ENCODE peak calls at places on chromosome 20, in five cellular contexts. H is tibial nerve; T is CD8-positive, alpha-beta memory T cell; K is pancreas; L is K562. Y is an unnamed sample.

GRCh38 chr20:25481235-25481917 is 73.9 kb downstream of the GINS1 start:
- DNase-seq in T (no peak), K (no peak), L (no peak), H (no peak), Y (no peak)

GRCh38 chr20:43716757-43717615 is 9.8 kb downstream of the GTSF1L start:
- DNase-seq in L (no peak), H (no peak), K (no peak), T (no peak), Y (no peak)

GRCh38 chr20:38604873-38605303 is 3.3 kb downstream of the ARHGAP40 start:
- DNase-seq in H (no peak), K (no peak), T (no peak), L (no peak), Y (no peak)

GRCh38 chr20:38167851-38168760 is 3.0 kb upstream of the TGM2 start:
- DNase-seq in L (no peak), H (peak; percentile 30), K (no peak), T (no peak), Y (no peak)

GRCh38 chr20:34312024-34312460 is 8.9 kb upstream of the AHCY start:
- DNase-seq in H (no peak), L (no peak), T (no peak), K (no peak), Y (peak; percentile 31)

GRCh38 chr20:45154183-45154582 is 20.5 kb upstream of the PI3 start:
- DNase-seq in L (no peak), T (no peak), K (no peak), H (no peak), Y (no peak)

GRCh38 chr20:36281785-36282380 is 24.3 kb upstream of the DLGAP4 start:
- DNase-seq in K (no peak), L (no peak), T (no peak), H (no peak), Y (no peak)

GRCh38 chr20:41030536-41031242 is 2.1 kb downstream of the TOP1 start:
- DNase-seq in L (peak; percentile 33), H (peak; percentile 21), K (no peak), T (no peak), Y (peak; percentile 46)

GRCh38 chr20:23231561-23232218 is 118.9 kb upstream of the NXT1 start:
- DNase-seq in H (no peak), T (no peak), L (no peak), K (no peak), Y (no peak)

GRCh38 chr20:10832146-10832545 is 158.3 kb upstream of the JAG1 start:
- DNase-seq in H (no peak), L (no peak), T (no peak), K (no peak), Y (no peak)

GRCh38 chr20:42267793-42268381 is 649.7 kb upstream of the CHD6 start:
- DNase-seq in K (no peak), H (no peak), L (no peak), T (no peak), Y (no peak)

GRCh38 chr20:33125983-33126382 is 42.0 kb upstream of the BPIFA2 start:
- DNase-seq in T (no peak), H (no peak), K (no peak), L (no peak), Y (no peak)

GRCh38 chr20:45833883-45834796 is 541 bp downstream of the SNX21 start:
- DNase-seq in T (peak; percentile 48), L (no peak), H (peak; percentile 61), K (peak; percentile 55), Y (peak; percentile 51)

GRCh38 chr20:22055981-22056380 is 350.5 kb downstream of the PAX1 start:
- DNase-seq in H (no peak), L (no peak), T (no peak), K (no peak), Y (no peak)

GRCh38 chr20:3734111-3734843 is 1.8 kb downstream of the HSPA12B start:
- DNase-seq in H (peak; percentile 32), T (no peak), L (no peak), K (no peak), Y (peak; percentile 53)
- H3K4me1 ChIP-seq in H (no peaks in the 10 kb centered on the region), T (no peaks in the 10 kb centered on the region), L (peaks cover 14% of the 10 kb centered on the region), K (no peaks in the 10 kb centered on the region), Y (no peaks in the 10 kb centered on the region)

GRCh38 chr20:50856475-50857041 is 61.7 kb downstream of the BCAS4 start:
- DNase-seq in L (no peak), K (no peak), T (no peak), H (no peak), Y (no peak)

GRCh38 chr20:50861012-50861411 is 66.2 kb downstream of the BCAS4 start:
- DNase-seq in L (no peak), H (no peak), K (no peak), T (no peak), Y (no peak)

GRCh38 chr20:50859161-50859560 is 64.3 kb downstream of the BCAS4 start:
- DNase-seq in H (no peak), K (no peak), T (no peak), L (no peak), Y (no peak)

GRCh38 chr20:50857348-50857747 is 62.5 kb downstream of the BCAS4 start:
- DNase-seq in K (no peak), H (no peak), T (no peak), L (no peak), Y (no peak)

DNA sequence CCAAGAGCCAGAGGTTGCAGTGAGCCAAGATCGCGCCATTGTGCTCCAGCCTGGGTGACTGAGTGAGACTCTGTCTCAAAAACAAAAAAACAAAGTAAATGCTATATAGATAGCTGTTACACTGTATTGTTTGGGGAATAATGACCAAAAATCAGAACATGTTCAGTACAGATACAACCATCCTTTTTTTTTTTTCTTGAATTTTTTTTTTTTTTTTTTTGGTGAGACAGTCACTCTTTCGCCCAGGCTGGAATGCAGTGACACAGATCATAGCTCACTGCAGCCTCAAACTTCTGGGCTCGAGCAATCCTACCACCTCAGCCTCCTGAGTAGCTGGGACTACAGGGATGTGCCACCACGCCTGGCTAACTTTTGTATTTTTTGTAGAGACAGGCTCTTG is 63.7 kb downstream of the BCAS4 start:
- DNase-seq in K (no peak), H (no peak), L (no peak), T (no peak), Y (no peak)
- H3K4me3 ChIP-seq in K (no peak overlapping the region), H (no peak overlapping the region), L (no peak overlapping the region), T (no peak overlapping the region), Y (no peak overlapping the region)

GRCh38 chr20:1373614-1374013 is 19.2 kb downstream of the FKBP1A start:
- DNase-seq in L (no peak), K (no peak), H (no peak), T (no peak), Y (no peak)

GRCh38 chr20:1371235-1371782 is 21.5 kb downstream of the FKBP1A start:
- DNase-seq in T (no peak), K (no peak), L (no peak), H (no peak), Y (no peak)

GRCh38 chr20:1373036-1373435 is 19.8 kb downstream of the FKBP1A start:
- DNase-seq in H (no peak), K (no peak), L (no peak), T (no peak), Y (no peak)

GRCh38 chr20:1370548-1371110 is 22.2 kb downstream of the FKBP1A start:
- DNase-seq in H (peak; percentile 36), L (no peak), T (no peak), K (no peak), Y (no peak)

GRCh38 chr20:1371830-1372539 is 20.9 kb downstream of the FKBP1A start:
- DNase-seq in H (no peak), T (no peak), L (no peak), K (no peak), Y (no peak)
- H3K4me1 ChIP-seq in H (peaks cover 3% of the 10 kb centered on the region), T (peaks cover 9% of the 10 kb centered on the region), L (no peaks in the 10 kb centered on the region), K (peaks cover 1% of the 10 kb centered on the region), Y (peaks cover 3% of the 10 kb centered on the region)

DNA sequence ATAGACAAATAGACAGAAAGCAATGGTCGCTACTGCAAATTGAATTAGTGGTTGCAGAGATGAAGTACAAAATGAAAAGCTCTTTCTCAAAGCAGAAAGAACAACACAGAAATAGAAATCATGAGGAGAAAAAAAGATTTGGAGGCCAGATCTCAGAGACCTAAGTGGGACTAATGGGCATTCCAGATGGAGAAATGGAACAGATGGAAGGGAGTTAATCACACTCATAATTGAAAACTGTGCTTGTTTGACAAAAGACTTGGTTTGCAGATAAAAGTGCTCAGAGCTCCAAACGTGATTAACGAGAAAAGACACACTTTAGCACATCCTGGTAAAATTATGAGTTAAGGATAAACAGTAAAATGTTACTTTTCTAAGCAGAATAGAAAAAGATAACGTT is 58.1 kb upstream of the SNRPB2 start:
- DNase-seq in L (no peak), H (no peak), T (no peak), K (no peak), Y (no peak)
- H3K4me3 ChIP-seq in L (no peak overlapping the region), H (no peak overlapping the region), T (no peak overlapping the region), K (no peak overlapping the region), Y (no peak overlapping the region)

DNA sequence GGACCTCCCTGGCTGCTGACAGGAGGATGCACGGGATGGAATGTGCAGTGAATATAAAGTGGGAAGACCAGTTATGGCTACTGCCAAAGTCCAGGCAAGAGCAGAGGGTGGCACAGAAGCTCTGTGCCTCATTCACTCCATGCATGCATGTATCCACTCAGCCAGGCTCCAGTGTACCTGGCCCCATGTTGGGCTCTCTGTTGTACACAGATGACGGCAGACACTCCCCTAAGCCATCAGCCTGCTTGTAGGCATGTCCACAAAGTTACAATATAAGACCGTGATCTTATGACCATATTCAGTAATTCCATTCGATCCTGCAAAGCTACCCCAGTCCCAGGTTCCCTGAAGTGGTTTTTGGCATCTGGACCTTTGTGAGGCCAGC is 116.8 kb downstream of the PREX1 start:
- DNase-seq in K (no peak), H (no peak), L (no peak), T (no peak), Y (no peak)
- H3K4me1 ChIP-seq in K (no peaks in the 10 kb centered on the region), H (no peaks in the 10 kb centered on the region), L (peaks cover 4% of the 10 kb centered on the region), T (peaks cover 26% of the 10 kb centered on the region), Y (no peaks in the 10 kb centered on the region)

DNA sequence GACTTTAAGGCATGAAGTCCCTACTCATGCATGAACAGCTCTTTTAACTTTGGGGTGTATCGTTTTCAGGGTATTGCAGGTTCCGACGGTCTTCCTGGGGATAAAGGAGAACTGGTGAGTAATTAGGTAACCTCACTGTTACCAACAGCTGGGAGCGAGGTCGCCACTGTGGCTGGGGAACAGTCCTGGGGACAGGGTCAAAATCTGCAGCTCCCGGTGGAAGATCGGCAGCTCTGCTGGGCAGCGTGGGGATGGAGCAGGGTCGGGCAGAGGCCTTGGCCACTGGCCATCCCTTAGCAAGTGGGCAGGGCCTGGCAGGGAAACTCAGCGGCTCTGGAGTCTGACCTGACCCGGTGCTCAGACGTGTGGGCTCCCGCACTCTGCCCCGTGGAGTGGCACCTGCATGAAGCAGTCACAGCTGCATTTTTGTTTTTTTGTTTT is 16.1 kb downstream of the COL9A3 start:
- DNase-seq in T (no peak), K (no peak), H (no peak), L (no peak), Y (peak; percentile 58)
- H3K4me3 ChIP-seq in T (no peak overlapping the region), K (no peak overlapping the region), H (no peak overlapping the region), L (no peak overlapping the region), Y (no peak overlapping the region)

Y was measured in small intestine.